ENCODE peak calls at places on chromosomes 11 and 22, in eight cellular contexts. One of them, this sample, is unnamed.
A peak's percentile ranks its signal among the peaks of the same experiment; 100 is the strongest.

GRCh38 chr22:23565942-23566715 is 14.0 kb downstream of the IGLL1 start:
- DNase-seq in CD8-positive, alpha-beta T cell: no peak
- DNase-seq in fibroblast of mammary gland: no peak
- DNase-seq in PC-3: no peak
- DNase-seq in IMR-90: no peak
- DNase-seq in mammary epithelial cell: no peak
- DNase-seq in lower lobe of right lung: no peak
- DNase-seq in cardiac muscle cell: peak; percentile 6
- DNase-seq in this sample: no peak

GRCh38 chr11:128342511-128343133 is 244.7 kb downstream of the ETS1 start:
- DNase-seq in CD8-positive, alpha-beta T cell: peak; percentile 74
- DNase-seq in fibroblast of mammary gland: peak; percentile 41
- DNase-seq in PC-3: peak; percentile 96
- DNase-seq in IMR-90: peak; percentile 86
- DNase-seq in mammary epithelial cell: peak; percentile 26
- DNase-seq in lower lobe of right lung: peak; percentile 72
- DNase-seq in cardiac muscle cell: peak; percentile 65
- DNase-seq in this sample: peak; percentile 91

GRCh38 chr11:104609297-104609696 is 289.0 kb downstream of the CASP12 start:
- DNase-seq in CD8-positive, alpha-beta T cell: peak; percentile 23
- DNase-seq in fibroblast of mammary gland: peak; percentile 76
- DNase-seq in PC-3: peak; percentile 75
- DNase-seq in IMR-90: peak; percentile 75
- DNase-seq in mammary epithelial cell: peak; percentile 27
- DNase-seq in lower lobe of right lung: no peak
- DNase-seq in cardiac muscle cell: peak; percentile 85
- DNase-seq in this sample: peak; percentile 64

GRCh38 chr22:38316340-38317236 is 645 bp downstream of the CSNK1E start:
- DNase-seq in CD8-positive, alpha-beta T cell: peak; percentile 69
- DNase-seq in fibroblast of mammary gland: peak; percentile 56
- DNase-seq in PC-3: no peak
- DNase-seq in IMR-90: peak; percentile 51
- DNase-seq in mammary epithelial cell: peak; percentile 51
- DNase-seq in lower lobe of right lung: peak; percentile 77
- DNase-seq in cardiac muscle cell: peak; percentile 74
- DNase-seq in this sample: peak; percentile 44

GRCh38 chr11:289706-290620 is 1.0 kb downstream of the PGGHG start:
- DNase-seq in CD8-positive, alpha-beta T cell: peak; percentile 64
- DNase-seq in fibroblast of mammary gland: no peak
- DNase-seq in PC-3: no peak
- DNase-seq in IMR-90: no peak
- DNase-seq in mammary epithelial cell: no peak
- DNase-seq in lower lobe of right lung: peak; percentile 46
- DNase-seq in cardiac muscle cell: no peak
- DNase-seq in this sample: no peak

GRCh38 chr11:1629326-1630185 is at the start of gene KRTAP5-5:
- DNase-seq in CD8-positive, alpha-beta T cell: no peak
- DNase-seq in fibroblast of mammary gland: no peak
- DNase-seq in PC-3: no peak
- DNase-seq in IMR-90: no peak
- DNase-seq in mammary epithelial cell: no peak
- DNase-seq in lower lobe of right lung: no peak
- DNase-seq in cardiac muscle cell: no peak
- DNase-seq in this sample: no peak

GRCh38 chr11:125481531-125481930 is 14.5 kb downstream of the FEZ1 start:
- DNase-seq in CD8-positive, alpha-beta T cell: no peak
- DNase-seq in fibroblast of mammary gland: no peak
- DNase-seq in PC-3: no peak
- DNase-seq in IMR-90: no peak
- DNase-seq in mammary epithelial cell: peak; percentile 43
- DNase-seq in lower lobe of right lung: no peak
- DNase-seq in cardiac muscle cell: no peak
- DNase-seq in this sample: peak; percentile 58

GRCh38 chr11:48063424-48063978 is 83.1 kb downstream of the PTPRJ start:
- DNase-seq in CD8-positive, alpha-beta T cell: no peak
- DNase-seq in fibroblast of mammary gland: peak; percentile 95
- DNase-seq in PC-3: peak; percentile 88
- DNase-seq in IMR-90: peak; percentile 99
- DNase-seq in mammary epithelial cell: peak; percentile 29
- DNase-seq in lower lobe of right lung: no peak
- DNase-seq in cardiac muscle cell: peak; percentile 95
- DNase-seq in this sample: no peak

GRCh38 chr11:131691558-131692041 is 321.2 kb downstream of the NTM start:
- DNase-seq in CD8-positive, alpha-beta T cell: no peak
- DNase-seq in fibroblast of mammary gland: peak; percentile 31
- DNase-seq in PC-3: peak; percentile 12
- DNase-seq in IMR-90: peak; percentile 11
- DNase-seq in mammary epithelial cell: peak; percentile 58
- DNase-seq in lower lobe of right lung: no peak
- DNase-seq in cardiac muscle cell: peak; percentile 52
- DNase-seq in this sample: peak; percentile 83

GRCh38 chr22:24138649-24139420 is 42.5 kb upstream of the SUSD2 start:
- DNase-seq in CD8-positive, alpha-beta T cell: no peak
- DNase-seq in fibroblast of mammary gland: no peak
- DNase-seq in PC-3: no peak
- DNase-seq in IMR-90: no peak
- DNase-seq in mammary epithelial cell: no peak
- DNase-seq in lower lobe of right lung: no peak
- DNase-seq in cardiac muscle cell: no peak
- DNase-seq in this sample: no peak

GRCh38 chr11:129090056-129090455 is 102.1 kb downstream of the ARHGAP32 start:
- DNase-seq in CD8-positive, alpha-beta T cell: no peak
- DNase-seq in fibroblast of mammary gland: peak; percentile 1
- DNase-seq in PC-3: peak; percentile 25
- DNase-seq in IMR-90: peak; percentile 56
- DNase-seq in mammary epithelial cell: peak; percentile 9
- DNase-seq in lower lobe of right lung: no peak
- DNase-seq in cardiac muscle cell: peak; percentile 70
- DNase-seq in this sample: peak; percentile 16

GRCh38 chr11:87870081-87870480 is 305.2 kb downstream of the RAB38 start:
- DNase-seq in CD8-positive, alpha-beta T cell: no peak
- DNase-seq in fibroblast of mammary gland: no peak
- DNase-seq in PC-3: peak; percentile 32
- DNase-seq in IMR-90: peak; percentile 2
- DNase-seq in mammary epithelial cell: no peak
- DNase-seq in lower lobe of right lung: no peak
- DNase-seq in cardiac muscle cell: no peak
- DNase-seq in this sample: peak; percentile 4

GRCh38 chr11:12746593-12747097 is 72.4 kb downstream of the TEAD1 start:
- DNase-seq in CD8-positive, alpha-beta T cell: no peak
- DNase-seq in fibroblast of mammary gland: peak; percentile 88
- DNase-seq in PC-3: peak; percentile 14
- DNase-seq in IMR-90: peak; percentile 93
- DNase-seq in mammary epithelial cell: peak; percentile 80
- DNase-seq in lower lobe of right lung: peak; percentile 56
- DNase-seq in cardiac muscle cell: peak; percentile 93
- DNase-seq in this sample: peak; percentile 81

GRCh38 chr11:77644887-77645286 is 7.3 kb upstream of the CLNS1A start:
- DNase-seq in CD8-positive, alpha-beta T cell: no peak
- DNase-seq in fibroblast of mammary gland: no peak
- DNase-seq in PC-3: no peak
- DNase-seq in IMR-90: no peak
- DNase-seq in mammary epithelial cell: no peak
- DNase-seq in lower lobe of right lung: no peak
- DNase-seq in cardiac muscle cell: no peak
- DNase-seq in this sample: no peak

GRCh38 chr11:96197801-96198465 is 145.1 kb downstream of the MAML2 start:
- DNase-seq in CD8-positive, alpha-beta T cell: no peak
- DNase-seq in fibroblast of mammary gland: no peak
- DNase-seq in PC-3: no peak
- DNase-seq in IMR-90: no peak
- DNase-seq in mammary epithelial cell: no peak
- DNase-seq in lower lobe of right lung: no peak
- DNase-seq in cardiac muscle cell: no peak
- DNase-seq in this sample: no peak

GRCh38 chr11:63985812-63986155 is 454 bp upstream of the OTUB1 start:
- DNase-seq in CD8-positive, alpha-beta T cell: peak; percentile 67
- DNase-seq in fibroblast of mammary gland: no peak
- DNase-seq in PC-3: no peak
- DNase-seq in IMR-90: no peak
- DNase-seq in mammary epithelial cell: no peak
- DNase-seq in lower lobe of right lung: peak; percentile 72
- DNase-seq in cardiac muscle cell: no peak
- DNase-seq in this sample: no peak

GRCh38 chr11:441418-442274 is at the start of gene ANO9:
- DNase-seq in CD8-positive, alpha-beta T cell: peak; percentile 68
- DNase-seq in fibroblast of mammary gland: no peak
- DNase-seq in PC-3: peak; percentile 58
- DNase-seq in IMR-90: no peak
- DNase-seq in mammary epithelial cell: peak; percentile 54
- DNase-seq in lower lobe of right lung: peak; percentile 80
- DNase-seq in cardiac muscle cell: no peak
- DNase-seq in this sample: peak; percentile 53

GRCh38 chr22:44793106-44793505 is 40.7 kb downstream of the ARHGAP8 start:
- DNase-seq in CD8-positive, alpha-beta T cell: no peak
- DNase-seq in fibroblast of mammary gland: no peak
- DNase-seq in PC-3: no peak
- DNase-seq in IMR-90: no peak
- DNase-seq in mammary epithelial cell: no peak
- DNase-seq in lower lobe of right lung: no peak
- DNase-seq in cardiac muscle cell: no peak
- DNase-seq in this sample: no peak

GRCh38 chr11:126039485-126040271 is 23.0 kb downstream of the CDON start:
- DNase-seq in CD8-positive, alpha-beta T cell: no peak
- DNase-seq in fibroblast of mammary gland: peak; percentile 45
- DNase-seq in PC-3: peak; percentile 75
- DNase-seq in IMR-90: peak; percentile 5
- DNase-seq in mammary epithelial cell: peak; percentile 3
- DNase-seq in lower lobe of right lung: no peak
- DNase-seq in cardiac muscle cell: no peak
- DNase-seq in this sample: peak; percentile 14

GRCh38 chr11:62678433-62678769 is 472 bp downstream of the UBXN1 start:
- DNase-seq in CD8-positive, alpha-beta T cell: no peak
- DNase-seq in fibroblast of mammary gland: no peak
- DNase-seq in PC-3: no peak
- DNase-seq in IMR-90: no peak
- DNase-seq in mammary epithelial cell: no peak
- DNase-seq in lower lobe of right lung: no peak
- DNase-seq in cardiac muscle cell: no peak
- DNase-seq in this sample: no peak

GRCh38 chr11:62676698-62677097 is 2.2 kb downstream of the UBXN1 start:
- DNase-seq in CD8-positive, alpha-beta T cell: no peak
- DNase-seq in fibroblast of mammary gland: no peak
- DNase-seq in PC-3: no peak
- DNase-seq in IMR-90: no peak
- DNase-seq in mammary epithelial cell: no peak
- DNase-seq in lower lobe of right lung: no peak
- DNase-seq in cardiac muscle cell: no peak
- DNase-seq in this sample: no peak

GRCh38 chr11:62678770-62679696 is at the start of gene UBXN1:
- DNase-seq in CD8-positive, alpha-beta T cell: peak; percentile 85
- DNase-seq in fibroblast of mammary gland: peak; percentile 99
- DNase-seq in PC-3: peak; percentile 86
- DNase-seq in IMR-90: peak; percentile 83
- DNase-seq in mammary epithelial cell: peak; percentile 83
- DNase-seq in lower lobe of right lung: peak; percentile 94
- DNase-seq in cardiac muscle cell: peak; percentile 96
- DNase-seq in this sample: peak; percentile 89

GRCh38 chr11:62677160-62677559 is 1.7 kb downstream of the UBXN1 start:
- DNase-seq in CD8-positive, alpha-beta T cell: no peak
- DNase-seq in fibroblast of mammary gland: no peak
- DNase-seq in PC-3: peak; percentile 51
- DNase-seq in IMR-90: no peak
- DNase-seq in mammary epithelial cell: no peak
- DNase-seq in lower lobe of right lung: no peak
- DNase-seq in cardiac muscle cell: no peak
- DNase-seq in this sample: no peak

GRCh38 chr11:62677709-62678108 is 1.2 kb downstream of the UBXN1 start:
- DNase-seq in CD8-positive, alpha-beta T cell: no peak
- DNase-seq in fibroblast of mammary gland: no peak
- DNase-seq in PC-3: no peak
- DNase-seq in IMR-90: no peak
- DNase-seq in mammary epithelial cell: no peak
- DNase-seq in lower lobe of right lung: no peak
- DNase-seq in cardiac muscle cell: no peak
- DNase-seq in this sample: no peak
- H3K4me3 ChIP-seq in CD8-positive, alpha-beta T cell: peak overlapping the region; percentile 100
- H3K4me3 ChIP-seq in fibroblast of mammary gland: peak overlapping the region; percentile 89
- H3K4me3 ChIP-seq in PC-3: peak overlapping the region; percentile 98
- H3K4me3 ChIP-seq in IMR-90: peak overlapping the region; percentile 13
- H3K4me3 ChIP-seq in mammary epithelial cell: peak overlapping the region; percentile 96
- H3K4me3 ChIP-seq in lower lobe of right lung: peak overlapping the region; percentile 97
- H3K4me3 ChIP-seq in cardiac muscle cell: peak overlapping the region; percentile 93
- H3K4me3 ChIP-seq in this sample: peak overlapping the region; percentile 92

GRCh38 chr11:114953039-114953438 is 274.7 kb downstream of the NXPE2 start:
- DNase-seq in CD8-positive, alpha-beta T cell: no peak
- DNase-seq in fibroblast of mammary gland: no peak
- DNase-seq in PC-3: no peak
- DNase-seq in IMR-90: no peak
- DNase-seq in mammary epithelial cell: no peak
- DNase-seq in lower lobe of right lung: no peak
- DNase-seq in cardiac muscle cell: no peak
- DNase-seq in this sample: no peak
- TF ChIP-seq CTCF in CD8-positive, alpha-beta T cell: no peak
- TF ChIP-seq CTCF in fibroblast of mammary gland: no peak
- TF ChIP-seq CTCF in PC-3: no peak
- TF ChIP-seq CTCF in IMR-90: no peak
- TF ChIP-seq CTCF in mammary epithelial cell: no peak
- TF ChIP-seq CTCF in lower lobe of right lung: no peak
- TF ChIP-seq CTCF in cardiac muscle cell: no peak
- TF ChIP-seq CTCF in this sample: no peak

GRCh38 chr22:27859336-27859735 is 57.8 kb upstream of the MN1 start:
- DNase-seq in CD8-positive, alpha-beta T cell: no peak
- DNase-seq in fibroblast of mammary gland: no peak
- DNase-seq in PC-3: no peak
- DNase-seq in IMR-90: peak; percentile 46
- DNase-seq in mammary epithelial cell: no peak
- DNase-seq in lower lobe of right lung: no peak
- DNase-seq in cardiac muscle cell: no peak
- DNase-seq in this sample: no peak
- H3K4me3 ChIP-seq in CD8-positive, alpha-beta T cell: no peak overlapping the region
- H3K4me3 ChIP-seq in fibroblast of mammary gland: no peak overlapping the region
- H3K4me3 ChIP-seq in PC-3: no peak overlapping the region
- H3K4me3 ChIP-seq in IMR-90: no peak overlapping the region
- H3K4me3 ChIP-seq in mammary epithelial cell: no peak overlapping the region
- H3K4me3 ChIP-seq in lower lobe of right lung: no peak overlapping the region
- H3K4me3 ChIP-seq in cardiac muscle cell: no peak overlapping the region
- H3K4me3 ChIP-seq in this sample: no peak overlapping the region

GRCh38 chr11:66268210-66268952 is at the start of gene RAB1B:
- DNase-seq in CD8-positive, alpha-beta T cell: peak; percentile 100
- DNase-seq in fibroblast of mammary gland: peak; percentile 99
- DNase-seq in PC-3: peak; percentile 100
- DNase-seq in IMR-90: peak; percentile 99
- DNase-seq in mammary epithelial cell: peak; percentile 99
- DNase-seq in lower lobe of right lung: peak; percentile 100
- DNase-seq in cardiac muscle cell: peak; percentile 100
- DNase-seq in this sample: peak; percentile 100

GRCh38 chr11:66267379-66268209 is 845 bp upstream of the RAB1B start:
- DNase-seq in CD8-positive, alpha-beta T cell: peak; percentile 90
- DNase-seq in fibroblast of mammary gland: peak; percentile 76
- DNase-seq in PC-3: peak; percentile 81
- DNase-seq in IMR-90: peak; percentile 79
- DNase-seq in mammary epithelial cell: peak; percentile 66
- DNase-seq in lower lobe of right lung: peak; percentile 92
- DNase-seq in cardiac muscle cell: peak; percentile 93
- DNase-seq in this sample: peak; percentile 85

GRCh38 chr11:66271816-66272215 is 3.4 kb downstream of the RAB1B start:
- DNase-seq in CD8-positive, alpha-beta T cell: no peak
- DNase-seq in fibroblast of mammary gland: no peak
- DNase-seq in PC-3: no peak
- DNase-seq in IMR-90: no peak
- DNase-seq in mammary epithelial cell: no peak
- DNase-seq in lower lobe of right lung: no peak
- DNase-seq in cardiac muscle cell: no peak
- DNase-seq in this sample: no peak

GRCh38 chr11:66267039-66267378 is 1.4 kb upstream of the RAB1B start:
- DNase-seq in CD8-positive, alpha-beta T cell: no peak
- DNase-seq in fibroblast of mammary gland: no peak
- DNase-seq in PC-3: no peak
- DNase-seq in IMR-90: no peak
- DNase-seq in mammary epithelial cell: no peak
- DNase-seq in lower lobe of right lung: no peak
- DNase-seq in cardiac muscle cell: no peak
- DNase-seq in this sample: no peak

GRCh38 chr11:66268953-66269906 is 791 bp downstream of the RAB1B start:
- DNase-seq in CD8-positive, alpha-beta T cell: no peak
- DNase-seq in fibroblast of mammary gland: peak; percentile 34
- DNase-seq in PC-3: peak; percentile 53
- DNase-seq in IMR-90: peak; percentile 48
- DNase-seq in mammary epithelial cell: no peak
- DNase-seq in lower lobe of right lung: no peak
- DNase-seq in cardiac muscle cell: peak; percentile 41
- DNase-seq in this sample: no peak
- TF ChIP-seq CTCF in CD8-positive, alpha-beta T cell: no peak
- TF ChIP-seq CTCF in fibroblast of mammary gland: peak; percentile 30
- TF ChIP-seq CTCF in PC-3: peak; percentile 46
- TF ChIP-seq CTCF in IMR-90: peak; percentile 40
- TF ChIP-seq CTCF in mammary epithelial cell: no peak
- TF ChIP-seq CTCF in lower lobe of right lung: no peak
- TF ChIP-seq CTCF in cardiac muscle cell: peak; percentile 30
- TF ChIP-seq CTCF in this sample: peak; percentile 40

This sample was measured in epithelial cell of esophagus.